ENCODE peak calls at places on chromosomes 4 and X, in five cellular contexts. R, T, P, X and Q are unnamed samples.

GRCh38 chrX:68753218-68753617 is 75.6 kb upstream of the EFNB1 start:
- DNase-seq in R (no peak), T (no peak), P (no peak), X (no peak), Q (no peak)

GRCh38 chr4:107265859-107266258 is 229.7 kb upstream of the DKK2 start:
- DNase-seq in R (no peak), T (no peak), P (no peak), X (no peak), Q (no peak)

GRCh38 chr4:25223770-25224375 is 10.0 kb upstream of the PI4K2B start:
- DNase-seq in R (peak), T (peak), P (no peak), X (no peak), Q (peak)

GRCh38 chrX:109997786-109998452 is 5.0 kb upstream of the TMEM164 start:
- DNase-seq in R (peak), T (peak), P (no peak), X (no peak), Q (no peak)

GRCh38 chr4:176588436-176588835 is 204.3 kb downstream of the VEGFC start:
- DNase-seq in R (no peak), T (no peak), P (no peak), X (no peak), Q (no peak)

GRCh38 chr4:95027906-95028618 is 270.3 kb downstream of the BMPR1B start:
- DNase-seq in R (peak), T (peak), P (no peak), X (no peak), Q (no peak)

GRCh38 chrX:16469870-16470269 is 180.1 kb upstream of the S100G start:
- DNase-seq in R (no peak), T (peak), P (no peak), X (no peak), Q (no peak)

GRCh38 chr4:38860788-38861424 is 4.3 kb upstream of the TLR6 start:
- DNase-seq in R (peak), T (peak), P (no peak), X (peak), Q (peak)

GRCh38 chr4:112144546-112145325 is 518 bp upstream of the FAM241A start:
- DNase-seq in R (no peak), T (no peak), P (no peak), X (no peak), Q (no peak)

GRCh38 chr4:112910109-112910736 is 139.2 kb upstream of the ANK2 start:
- DNase-seq in R (peak), T (peak), P (no peak), X (peak), Q (no peak)

GRCh38 chr4:178415925-178416324 is 973.7 kb upstream of the AGA start:
- DNase-seq in R (no peak), T (no peak), P (no peak), X (no peak), Q (no peak)

GRCh38 chr4:122576261-122577188 is 44.3 kb downstream of the IL21 start:
- DNase-seq in R (peak), T (peak), P (no peak), X (peak), Q (peak)

GRCh38 chrX:50638123-50638522 is 167.5 kb upstream of the DGKK start:
- DNase-seq in R (no peak), T (no peak), P (no peak), X (no peak), Q (peak)

GRCh38 chrX:132463411-132463810 is 25.4 kb downstream of the MBNL3 start:
- DNase-seq in R (peak), T (peak), P (no peak), X (peak), Q (no peak)

GRCh38 chrX:30597258-30598012 is 19.9 kb upstream of the TASL start:
- DNase-seq in R (peak), T (no peak), P (no peak), X (no peak), Q (no peak)

GRCh38 chr4:187258651-187259401 is 535.2 kb upstream of the FAT1 start:
- DNase-seq in R (no peak), T (peak), P (no peak), X (no peak), Q (no peak)

GRCh38 chr4:148065069-148065468 is 333.2 kb downstream of the ARHGAP10 start:
- DNase-seq in R (no peak), T (no peak), P (no peak), X (peak), Q (no peak)

GRCh38 chr4:157271166-157271869 is 50.8 kb downstream of the GRIA2 start:
- DNase-seq in R (peak), T (no peak), P (no peak), X (no peak), Q (no peak)

GRCh38 chr4:17236686-17237085 is 275.2 kb downstream of the QDPR start:
- DNase-seq in R (no peak), T (no peak), P (no peak), X (no peak), Q (no peak)

GRCh38 chr4:147560632-147561031 is 56.6 kb upstream of the TMEM184C start:
- DNase-seq in R (peak), T (no peak), P (no peak), X (no peak), Q (no peak)

GRCh38 chr4:3045500-3045850 is 28.9 kb downstream of the HTT-AS start:
- DNase-seq in R (no peak), T (no peak), P (no peak), X (no peak), Q (no peak)

GRCh38 chrX:18575744-18576143 is 96.2 kb downstream of the RS1 start:
- DNase-seq in R (no peak), T (no peak), P (no peak), X (no peak), Q (no peak)

GRCh38 chr4:99378876-99379275 is 26.3 kb upstream of the ADH1C start:
- DNase-seq in R (no peak), T (no peak), P (no peak), X (no peak), Q (no peak)

GRCh38 chr4:44118971-44119680 is 329.5 kb downstream of the KCTD8 start:
- DNase-seq in R (peak), T (no peak), P (no peak), X (no peak), Q (no peak)

GRCh38 chr4:148067307-148067916 is 335.5 kb downstream of the ARHGAP10 start:
- DNase-seq in R (no peak), T (no peak), P (no peak), X (no peak), Q (peak)

GRCh38 chr4:140497428-140497775 is 691 bp downstream of the MGAT4D start:
- DNase-seq in R (no peak), T (no peak), P (no peak), X (no peak), Q (no peak)

GRCh38 chr4:140497776-140498636 is at the start of gene MGAT4D:
- DNase-seq in R (no peak), T (peak), P (no peak), X (peak), Q (no peak)
- TF ChIP-seq EZH2 in R (no peak), T (peak), P (peak), X (peak), Q (peak)

DNA sequence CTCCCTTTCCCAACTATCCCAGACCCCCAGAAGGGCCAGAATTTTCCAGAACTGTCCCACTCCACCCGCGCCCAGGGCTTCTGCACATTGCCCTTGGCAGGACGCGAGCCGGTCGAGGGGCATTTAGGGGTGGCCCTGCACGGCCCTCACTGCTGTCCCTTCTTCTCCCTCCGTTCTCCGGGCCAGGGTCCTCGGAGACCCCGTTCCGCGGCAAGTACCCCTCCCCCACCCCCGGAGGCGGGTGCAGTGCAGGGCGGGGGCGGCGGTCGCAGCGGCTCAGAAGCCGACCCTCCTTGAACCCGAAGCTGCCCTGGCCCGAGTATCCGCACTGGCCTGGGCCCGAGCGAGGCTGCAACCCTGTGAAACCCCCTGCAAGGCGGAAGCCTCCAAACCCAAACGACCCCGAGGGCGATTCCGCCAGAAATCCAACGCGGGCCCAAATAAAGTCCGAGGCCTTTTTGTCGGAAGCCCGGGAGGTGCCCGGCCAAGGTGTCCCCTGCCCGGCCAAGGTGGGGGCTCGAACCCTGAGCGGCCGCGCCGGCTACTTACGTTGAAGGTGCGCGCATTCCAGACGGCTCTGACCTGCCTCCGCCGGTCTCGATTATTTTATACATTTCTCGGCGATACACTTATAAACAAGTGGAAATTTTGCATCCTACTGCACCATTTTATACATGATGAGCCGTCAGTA is 53.2 kb upstream of the TMEM33 start:
- DNase-seq in R (no peak), T (peak), P (no peak), X (no peak), Q (no peak)
- TF ChIP-seq EZH2 in R (no peak), T (peak), P (peak), X (peak), Q (peak)

DNA sequence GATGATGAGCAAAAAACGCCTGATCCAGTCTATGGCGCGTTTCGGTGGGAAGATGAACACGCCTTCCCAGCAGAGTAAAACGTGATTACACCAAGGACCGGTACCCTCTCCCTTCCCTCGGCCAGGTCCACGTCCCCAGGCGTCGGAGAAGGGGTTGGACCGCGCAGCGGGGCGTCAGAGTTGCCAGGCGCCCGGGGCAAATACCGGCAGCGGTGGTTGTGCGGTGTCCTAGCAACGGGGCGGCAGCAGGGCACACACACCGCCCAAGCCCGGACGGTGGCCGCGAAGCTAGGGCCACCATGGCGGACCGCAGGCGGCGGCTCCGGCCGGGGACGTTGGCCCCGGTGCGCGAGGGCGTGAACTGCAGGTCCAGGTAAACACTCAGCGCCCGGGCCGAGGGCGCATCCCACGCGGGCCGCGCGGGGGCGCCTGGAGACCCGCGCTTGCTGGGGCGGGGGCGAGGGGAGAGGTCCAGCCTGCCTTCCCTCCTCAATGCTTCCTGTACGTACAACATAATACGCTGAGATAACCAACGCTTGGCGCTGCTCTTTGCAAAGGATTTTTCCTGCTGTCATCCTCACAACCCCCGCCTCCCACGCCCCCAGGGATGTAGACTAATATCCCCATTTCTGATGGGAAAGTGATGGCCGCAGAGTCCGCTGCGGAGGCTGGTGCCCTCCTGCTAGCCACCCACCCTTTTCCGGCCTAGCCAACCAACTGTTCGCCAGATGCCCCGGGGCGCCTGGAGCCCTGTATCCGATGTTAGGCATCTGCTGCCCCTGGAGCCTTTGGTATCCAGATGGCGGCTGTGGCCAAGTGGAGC is at the start of gene FAM47E:
- DNase-seq in R (peak), T (peak), P (peak), X (peak), Q (peak)
- TF ChIP-seq EZH2 in R (no peak), T (no peak), P (no peak), X (no peak), Q (peak)

DNA sequence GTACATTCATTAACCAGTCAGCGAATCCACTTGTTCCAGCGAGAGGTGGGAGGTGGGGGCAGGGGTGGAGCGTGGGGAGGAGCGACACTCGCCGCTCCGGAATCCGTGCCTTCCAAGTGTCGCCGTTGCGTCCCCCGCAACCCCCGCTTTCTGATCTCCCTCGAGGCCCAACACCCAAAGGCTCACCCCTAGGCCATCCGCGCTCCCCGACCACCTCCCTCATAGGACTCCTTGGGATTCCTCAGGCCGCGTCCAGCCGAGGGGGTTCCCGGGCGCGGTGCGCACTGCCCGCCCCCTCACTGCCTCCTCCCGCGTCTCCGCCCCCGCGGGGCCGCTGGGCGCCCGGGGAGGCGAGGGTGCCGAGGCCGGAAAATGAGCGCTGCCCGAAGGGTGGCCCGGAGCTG is 108.1 kb upstream of the STOX2 start:
- DNase-seq in R (no peak), T (peak), P (no peak), X (peak), Q (no peak)
- TF ChIP-seq EZH2 in R (no peak), T (peak), P (peak), X (no peak), Q (no peak)

DNA sequence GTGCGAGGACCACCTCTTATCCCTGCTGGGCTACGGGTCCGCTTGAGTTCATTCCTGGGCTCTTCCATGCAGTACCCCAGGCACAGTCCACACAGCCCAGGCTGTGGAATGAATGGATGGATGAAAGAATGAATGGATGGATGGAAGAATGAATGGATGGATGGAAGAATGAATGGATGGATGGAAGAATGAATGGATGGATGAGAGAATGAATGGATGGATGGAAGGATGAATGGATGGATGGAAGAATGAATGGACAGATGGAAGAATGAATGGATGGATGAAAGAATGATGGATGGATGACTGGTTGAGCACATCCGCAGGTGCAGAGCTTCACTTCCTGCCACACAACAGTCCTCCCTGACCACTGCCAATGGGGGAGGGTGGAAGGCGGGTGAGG is 28.2 kb downstream of the ACOX3 start:
- DNase-seq in R (no peak), T (no peak), P (no peak), X (no peak), Q (no peak)
- TF ChIP-seq EZH2 in R (no peak), T (no peak), P (no peak), X (no peak), Q (no peak)

GRCh38 chrX:114997779-114998178 is 19.6 kb downstream of the IL13RA2 start:
- DNase-seq in R (no peak), T (no peak), P (no peak), X (no peak), Q (no peak)

DNA sequence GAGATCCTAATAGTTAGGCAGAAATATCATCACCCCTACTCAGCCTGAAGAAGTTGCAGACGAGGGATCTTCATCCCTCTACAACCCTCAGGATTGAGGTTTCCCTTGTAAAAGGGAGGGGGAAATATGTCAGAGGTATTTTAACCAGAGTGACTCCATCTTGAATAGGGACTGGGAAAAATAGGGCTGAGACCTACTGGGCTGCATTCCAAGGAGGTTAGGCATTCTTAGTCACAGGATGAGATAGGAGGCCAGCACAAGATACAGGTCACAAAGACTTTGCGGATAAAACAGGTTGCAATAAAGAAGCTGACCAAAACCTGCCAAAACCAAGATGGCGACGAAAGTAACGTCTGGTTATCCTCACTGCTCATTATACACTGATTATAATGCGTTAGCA is 17.5 kb downstream of the IL13RA2 start:
- DNase-seq in R (peak), T (no peak), P (no peak), X (no peak), Q (no peak)
- TF ChIP-seq EZH2 in R (no peak), T (no peak), P (no peak), X (no peak), Q (no peak)

GRCh38 chr4:1523033-1523432 is 116.8 kb upstream of the NKX1-1 start:
- DNase-seq in R (no peak), T (no peak), P (no peak), X (no peak), Q (no peak)

GRCh38 chr4:1520145-1520661 is 114.0 kb upstream of the NKX1-1 start:
- DNase-seq in R (no peak), T (no peak), P (no peak), X (no peak), Q (no peak)

GRCh38 chr4:1522606-1523005 is 116.4 kb upstream of the NKX1-1 start:
- DNase-seq in R (no peak), T (no peak), P (no peak), X (no peak), Q (no peak)

GRCh38 chr4:1523506-1523905 is 117.3 kb upstream of the NKX1-1 start:
- DNase-seq in R (no peak), T (no peak), P (no peak), X (no peak), Q (no peak)

DNA sequence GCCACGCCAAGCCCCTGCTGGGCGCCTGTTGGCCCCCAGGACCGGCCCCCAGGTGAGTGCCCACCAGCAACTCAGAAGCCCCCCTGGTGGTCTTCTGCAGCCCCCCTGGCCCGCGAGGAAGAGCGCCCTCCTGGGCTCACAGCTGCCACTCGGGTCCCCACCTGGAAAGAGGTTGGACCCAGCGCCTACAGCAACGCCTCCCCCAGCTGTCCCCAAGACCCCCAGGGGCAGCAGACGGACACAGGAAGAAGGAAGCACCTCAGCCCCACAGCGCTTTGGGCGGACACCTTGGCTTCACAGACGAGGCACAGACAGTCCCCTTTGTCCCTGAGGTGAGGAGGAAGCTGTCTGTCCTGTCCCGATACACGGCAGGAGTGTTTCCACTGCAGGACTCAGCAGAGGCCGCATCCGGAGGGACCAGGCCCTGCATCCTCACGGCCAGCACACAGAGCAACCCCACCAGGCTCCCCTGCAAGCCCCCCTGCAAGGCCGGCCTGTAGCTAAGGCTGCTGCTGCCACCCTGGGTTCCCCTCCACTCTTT is 115.6 kb upstream of the NKX1-1 start:
- DNase-seq in R (no peak), T (no peak), P (no peak), X (no peak), Q (no peak)
- TF ChIP-seq EZH2 in R (no peak), T (no peak), P (no peak), X (no peak), Q (no peak)